ENCODE peak calls at places on chromosomes 3 and 15, in nine cellular contexts. One of them, this sample, is unnamed. For H3K4me1, the result is how much of the 10 kb centered on the place peaks cover.

GRCh38 chr3:118636841-118637240 is 397.8 kb downstream of the IGSF11 start:
- DNase-seq in colonic mucosa: no peak
- DNase-seq in keratinocyte: no peak
- DNase-seq in aorta: no peak
- DNase-seq in testis: peak
- DNase-seq in sigmoid colon: no peak
- DNase-seq in spleen: no peak
- DNase-seq in thoracic aorta: no peak
- DNase-seq in cardiac muscle cell: no peak
- DNase-seq in this sample: no peak

GRCh38 chr15:70781236-70781635 is 17.9 kb upstream of the UACA start:
- DNase-seq in sigmoid colon: no peak
- DNase-seq in cardiac muscle cell: no peak
- DNase-seq in spleen: no peak
- DNase-seq in keratinocyte: no peak
- DNase-seq in testis: no peak
- DNase-seq in aorta: no peak
- DNase-seq in thoracic aorta: no peak
- DNase-seq in colonic mucosa: no peak
- DNase-seq in this sample: no peak

GRCh38 chr15:82129769-82130168 is 84.0 kb upstream of the MEX3B start:
- DNase-seq in spleen: no peak
- DNase-seq in thoracic aorta: no peak
- DNase-seq in aorta: no peak
- DNase-seq in colonic mucosa: no peak
- DNase-seq in keratinocyte: no peak
- DNase-seq in testis: no peak
- DNase-seq in sigmoid colon: no peak
- DNase-seq in cardiac muscle cell: peak
- DNase-seq in this sample: no peak

GRCh38 chr3:11995061-11995460 is 9.1 kb upstream of the SYN2 start:
- DNase-seq in cardiac muscle cell: no peak
- DNase-seq in keratinocyte: no peak
- DNase-seq in aorta: no peak
- DNase-seq in spleen: no peak
- DNase-seq in colonic mucosa: no peak
- DNase-seq in thoracic aorta: no peak
- DNase-seq in sigmoid colon: no peak
- DNase-seq in testis: no peak
- DNase-seq in this sample: no peak

GRCh38 chr15:28128036-28128435 is 28.9 kb upstream of the OCA2 start:
- DNase-seq in keratinocyte: no peak
- DNase-seq in cardiac muscle cell: no peak
- DNase-seq in colonic mucosa: no peak
- DNase-seq in testis: peak
- DNase-seq in spleen: no peak
- DNase-seq in thoracic aorta: no peak
- DNase-seq in sigmoid colon: no peak
- DNase-seq in aorta: peak
- DNase-seq in this sample: no peak

GRCh38 chr15:48946088-48946839 is 17.5 kb downstream of the SHC4 start:
- DNase-seq in sigmoid colon: no peak
- DNase-seq in cardiac muscle cell: peak
- DNase-seq in thoracic aorta: no peak
- DNase-seq in testis: peak
- DNase-seq in colonic mucosa: no peak
- DNase-seq in aorta: no peak
- DNase-seq in spleen: no peak
- DNase-seq in keratinocyte: peak
- DNase-seq in this sample: no peak

GRCh38 chr15:44092221-44092620 is 102.8 kb downstream of the FRMD5 start:
- DNase-seq in keratinocyte: no peak
- DNase-seq in sigmoid colon: no peak
- DNase-seq in aorta: no peak
- DNase-seq in spleen: no peak
- DNase-seq in colonic mucosa: no peak
- DNase-seq in testis: no peak
- DNase-seq in thoracic aorta: no peak
- DNase-seq in cardiac muscle cell: peak
- DNase-seq in this sample: no peak

GRCh38 chr15:35305031-35305555 is 220.0 kb upstream of the NANOGP8 start:
- DNase-seq in keratinocyte: no peak
- DNase-seq in sigmoid colon: no peak
- DNase-seq in thoracic aorta: no peak
- DNase-seq in aorta: no peak
- DNase-seq in testis: no peak
- DNase-seq in colonic mucosa: no peak
- DNase-seq in spleen: no peak
- DNase-seq in cardiac muscle cell: no peak
- DNase-seq in this sample: no peak

GRCh38 chr3:30180305-30181275 is 425.8 kb upstream of the TGFBR2 start:
- DNase-seq in colonic mucosa: no peak
- DNase-seq in sigmoid colon: no peak
- DNase-seq in aorta: no peak
- DNase-seq in keratinocyte: no peak
- DNase-seq in spleen: no peak
- DNase-seq in testis: no peak
- DNase-seq in thoracic aorta: no peak
- DNase-seq in cardiac muscle cell: peak
- DNase-seq in this sample: no peak

GRCh38 chr15:40308844-40309189 is 1.1 kb upstream of the PLCB2 start:
- DNase-seq in colonic mucosa: no peak
- DNase-seq in thoracic aorta: no peak
- DNase-seq in aorta: peak
- DNase-seq in cardiac muscle cell: peak
- DNase-seq in spleen: peak
- DNase-seq in testis: no peak
- DNase-seq in sigmoid colon: peak
- DNase-seq in keratinocyte: no peak
- DNase-seq in this sample: no peak

GRCh38 chr3:189286188-189286587 is 114.4 kb downstream of the TPRG1 start:
- DNase-seq in sigmoid colon: no peak
- DNase-seq in colonic mucosa: no peak
- DNase-seq in testis: no peak
- DNase-seq in cardiac muscle cell: no peak
- DNase-seq in spleen: no peak
- DNase-seq in keratinocyte: no peak
- DNase-seq in thoracic aorta: no peak
- DNase-seq in aorta: no peak
- DNase-seq in this sample: no peak

GRCh38 chr3:188152660-188153497 is 1.1 kb upstream of the LPP start:
- DNase-seq in sigmoid colon: peak
- DNase-seq in thoracic aorta: no peak
- DNase-seq in testis: peak
- DNase-seq in aorta: peak
- DNase-seq in cardiac muscle cell: peak
- DNase-seq in spleen: peak
- DNase-seq in colonic mucosa: peak
- DNase-seq in keratinocyte: no peak
- DNase-seq in this sample: peak

DNA sequence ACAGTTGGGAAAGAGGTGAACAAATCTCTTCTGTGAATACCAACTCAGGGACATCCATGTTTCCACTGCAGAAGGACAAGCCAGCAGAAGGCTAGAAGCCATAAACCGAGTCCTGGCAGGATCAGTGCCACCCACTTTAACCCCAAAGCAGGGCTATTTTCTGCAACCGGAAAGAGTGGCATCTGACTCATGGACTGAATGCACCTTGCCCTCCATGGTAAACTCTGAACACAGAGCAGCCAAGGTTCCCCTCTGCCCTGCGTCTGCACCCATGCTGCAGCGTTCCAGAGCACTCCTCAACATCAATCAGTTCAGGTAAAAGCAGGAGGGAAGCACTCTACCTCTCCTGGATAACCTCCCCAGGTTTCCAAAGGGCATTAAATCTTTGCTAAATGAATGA is 823 bp upstream of the NGRN start:
- DNase-seq in spleen: peak
- DNase-seq in colonic mucosa: peak
- DNase-seq in thoracic aorta: no peak
- DNase-seq in cardiac muscle cell: no peak
- DNase-seq in testis: no peak
- DNase-seq in sigmoid colon: no peak
- DNase-seq in aorta: no peak
- DNase-seq in keratinocyte: no peak
- DNase-seq in this sample: no peak
- H3K4me1 ChIP-seq in spleen: under half
- H3K4me1 ChIP-seq in colonic mucosa: under half
- H3K4me1 ChIP-seq in thoracic aorta: under half
- H3K4me1 ChIP-seq in cardiac muscle cell: under half
- H3K4me1 ChIP-seq in testis: under half
- H3K4me1 ChIP-seq in sigmoid colon: under half
- H3K4me1 ChIP-seq in aorta: under half
- H3K4me1 ChIP-seq in keratinocyte: under half
- H3K4me1 ChIP-seq in this sample: under half

GRCh38 chr3:184757010-184757651 is 45.3 kb upstream of the MAGEF1 start:
- DNase-seq in keratinocyte: no peak
- DNase-seq in thoracic aorta: no peak
- DNase-seq in testis: peak
- DNase-seq in aorta: peak
- DNase-seq in colonic mucosa: peak
- DNase-seq in cardiac muscle cell: peak
- DNase-seq in sigmoid colon: peak
- DNase-seq in spleen: peak
- DNase-seq in this sample: peak
- H3K4me3 ChIP-seq in keratinocyte: no peak
- H3K4me3 ChIP-seq in thoracic aorta: peak
- H3K4me3 ChIP-seq in testis: no peak
- H3K4me3 ChIP-seq in aorta: no peak
- H3K4me3 ChIP-seq in colonic mucosa: peak
- H3K4me3 ChIP-seq in cardiac muscle cell: no peak
- H3K4me3 ChIP-seq in sigmoid colon: peak
- H3K4me3 ChIP-seq in spleen: no peak
- H3K4me3 ChIP-seq in this sample: no peak

GRCh38 chr3:99568936-99569335 is 69.5 kb upstream of the COL8A1 start:
- DNase-seq in aorta: no peak
- DNase-seq in thoracic aorta: no peak
- DNase-seq in testis: no peak
- DNase-seq in colonic mucosa: no peak
- DNase-seq in cardiac muscle cell: no peak
- DNase-seq in spleen: no peak
- DNase-seq in sigmoid colon: no peak
- DNase-seq in keratinocyte: no peak
- DNase-seq in this sample: no peak

GRCh38 chr3:99562990-99563607 is 75.3 kb upstream of the COL8A1 start:
- DNase-seq in testis: no peak
- DNase-seq in spleen: no peak
- DNase-seq in aorta: no peak
- DNase-seq in thoracic aorta: no peak
- DNase-seq in colonic mucosa: no peak
- DNase-seq in keratinocyte: no peak
- DNase-seq in cardiac muscle cell: peak
- DNase-seq in sigmoid colon: no peak
- DNase-seq in this sample: no peak

GRCh38 chr3:99562138-99562537 is 76.3 kb upstream of the COL8A1 start:
- DNase-seq in colonic mucosa: no peak
- DNase-seq in cardiac muscle cell: peak
- DNase-seq in aorta: no peak
- DNase-seq in testis: no peak
- DNase-seq in spleen: no peak
- DNase-seq in thoracic aorta: no peak
- DNase-seq in sigmoid colon: no peak
- DNase-seq in keratinocyte: no peak
- DNase-seq in this sample: no peak

GRCh38 chr3:99561056-99561455 is 77.3 kb upstream of the COL8A1 start:
- DNase-seq in cardiac muscle cell: no peak
- DNase-seq in thoracic aorta: no peak
- DNase-seq in aorta: no peak
- DNase-seq in testis: no peak
- DNase-seq in keratinocyte: no peak
- DNase-seq in spleen: no peak
- DNase-seq in colonic mucosa: no peak
- DNase-seq in sigmoid colon: no peak
- DNase-seq in this sample: no peak

GRCh38 chr3:99565316-99565715 is 73.1 kb upstream of the COL8A1 start:
- DNase-seq in spleen: no peak
- DNase-seq in testis: no peak
- DNase-seq in colonic mucosa: no peak
- DNase-seq in aorta: no peak
- DNase-seq in cardiac muscle cell: no peak
- DNase-seq in sigmoid colon: no peak
- DNase-seq in thoracic aorta: no peak
- DNase-seq in keratinocyte: no peak
- DNase-seq in this sample: no peak
- H3K27ac ChIP-seq in spleen: no peak
- H3K27ac ChIP-seq in testis: no peak
- H3K27ac ChIP-seq in colonic mucosa: no peak
- H3K27ac ChIP-seq in aorta: no peak
- H3K27ac ChIP-seq in cardiac muscle cell: no peak
- H3K27ac ChIP-seq in sigmoid colon: no peak
- H3K27ac ChIP-seq in thoracic aorta: no peak
- H3K27ac ChIP-seq in keratinocyte: no peak
- H3K27ac ChIP-seq in this sample: no peak

GRCh38 chr15:74229686-74230085 is 6.4 kb upstream of the CCDC33 start:
- DNase-seq in aorta: no peak
- DNase-seq in spleen: no peak
- DNase-seq in thoracic aorta: no peak
- DNase-seq in colonic mucosa: no peak
- DNase-seq in keratinocyte: no peak
- DNase-seq in testis: no peak
- DNase-seq in cardiac muscle cell: no peak
- DNase-seq in sigmoid colon: no peak
- DNase-seq in this sample: no peak
- H3K4me1 ChIP-seq in aorta: under half
- H3K4me1 ChIP-seq in spleen: under half
- H3K4me1 ChIP-seq in thoracic aorta: under half
- H3K4me1 ChIP-seq in colonic mucosa: under half
- H3K4me1 ChIP-seq in keratinocyte: under half
- H3K4me1 ChIP-seq in testis: under half
- H3K4me1 ChIP-seq in cardiac muscle cell: under half
- H3K4me1 ChIP-seq in sigmoid colon: under half
- H3K4me1 ChIP-seq in this sample: under half